ENCODE peak calls at places on chromosomes 6 and 20, in ten cellular contexts. J, X, T, Y, I, U, W, O, B and A are unnamed samples.

GRCh38 chr6:12030993-12031550 is 19.0 kb downstream of the HIVEP1 start:
- DNase-seq in J (no peak), W (no peak), B (no peak), I (no peak), U (peak), T (no peak), X (no peak), O (no peak), Y (no peak), A (no peak)

GRCh38 chr6:63572733-63573139 is 456 bp downstream of the LOC128125822 start:
- DNase-seq in B (no peak), U (no peak), W (no peak), J (no peak), O (no peak), X (no peak), Y (no peak), T (no peak), I (no peak), A (no peak)

GRCh38 chr6:76876922-76877553 is 586.3 kb downstream of the HTR1B start:
- DNase-seq in T (no peak), J (no peak), W (peak), Y (no peak), B (peak), I (no peak), O (no peak), U (peak), X (no peak), A (peak)

GRCh38 chr6:170160031-170160627 is 130.7 kb downstream of the DLL1 start:
- DNase-seq in X (no peak), I (no peak), O (no peak), Y (no peak), T (peak), J (no peak), U (no peak), W (no peak), B (no peak), A (no peak)

GRCh38 chr20:64049060-64049886 is at the start of gene SOX18:
- DNase-seq in W (no peak), I (no peak), U (peak), X (no peak), O (no peak), J (peak), T (no peak), Y (no peak), B (no peak), A (no peak)

GRCh38 chr6:163183791-163184190 is 230.7 kb upstream of the QKI start:
- DNase-seq in I (no peak), U (no peak), Y (no peak), W (no peak), O (no peak), J (no peak), B (no peak), T (no peak), X (no peak), A (no peak)

GRCh38 chr6:39984051-39984450 is 49.8 kb upstream of the MOCS1 start:
- DNase-seq in B (no peak), Y (no peak), J (no peak), I (no peak), U (no peak), W (no peak), T (no peak), X (no peak), O (no peak), A (no peak)

GRCh38 chr6:167825759-167826229 is 917 bp upstream of the AFDN start:
- DNase-seq in W (peak), J (no peak), B (peak), Y (no peak), X (no peak), I (peak), U (peak), T (no peak), O (no peak), A (peak)

GRCh38 chr20:47854687-47855212 is 69.5 kb upstream of the SULF2 start:
- DNase-seq in W (no peak), X (no peak), U (peak), T (no peak), I (peak), O (no peak), Y (no peak), J (peak), B (no peak), A (no peak)

GRCh38 chr6:148445620-148446019 is 103.0 kb downstream of the SASH1 start:
- DNase-seq in I (no peak), B (no peak), T (no peak), O (no peak), U (peak), J (no peak), X (no peak), Y (no peak), W (no peak), A (no peak)

GRCh38 chr6:61711849-61712248 is 574.2 kb downstream of the KHDRBS2 start:
- DNase-seq in X (no peak), U (no peak), W (no peak), T (no peak), O (no peak), Y (no peak), B (no peak), J (no peak), I (no peak), A (no peak)

GRCh38 chr20:57573176-57573575 is 12.3 kb downstream of the PCK1 start:
- DNase-seq in I (no peak), T (no peak), O (no peak), U (no peak), J (no peak), W (no peak), Y (no peak), X (no peak), B (no peak), A (no peak)

GRCh38 chr6:167662881-167663205 is 163.9 kb upstream of the AFDN start:
- DNase-seq in J (no peak), W (no peak), T (no peak), U (no peak), B (no peak), O (no peak), Y (no peak), I (no peak), X (no peak), A (no peak)

GRCh38 chr6:4164456-4164855 is 29.1 kb upstream of the ECI2 start:
- DNase-seq in J (no peak), B (no peak), I (no peak), O (no peak), U (peak), Y (no peak), W (no peak), X (no peak), T (no peak), A (no peak)

GRCh38 chr6:103327079-103327478 is 1532.6 kb downstream of the HACE1 start:
- DNase-seq in X (no peak), U (no peak), Y (no peak), B (no peak), W (no peak), I (peak), T (no peak), O (no peak), J (no peak), A (no peak)

GRCh38 chr20:46010491-46011405 is 2.0 kb downstream of the MMP9 start:
- DNase-seq in B (no peak), O (peak), T (peak), U (peak), I (no peak), X (no peak), W (no peak), J (peak), Y (no peak), A (no peak)

GRCh38 chr6:113011389-113011788 is 664.3 kb downstream of the RFPL4B start:
- DNase-seq in Y (no peak), U (no peak), O (no peak), X (no peak), J (no peak), B (no peak), W (no peak), I (no peak), T (no peak), A (no peak)

GRCh38 chr20:39778847-39779641 is 816.9 kb downstream of the DHX35 start:
- DNase-seq in J (no peak), X (no peak), B (no peak), U (peak), W (no peak), Y (no peak), O (no peak), T (no peak), I (no peak), A (no peak)

GRCh38 chr20:44170796-44171410 is 16.1 kb downstream of the JPH2 start:
- DNase-seq in B (no peak), T (no peak), X (no peak), Y (no peak), W (no peak), U (peak), I (no peak), J (no peak), O (no peak), A (no peak)

GRCh38 chr6:158559895-158560786 is at the start of gene TMEM181:
- DNase-seq in U (peak), T (peak), O (peak), B (peak), J (peak), W (peak), I (peak), Y (peak), X (peak), A (peak)

GRCh38 chr20:37518059-37518458 is 3.0 kb upstream of the NNAT start:
- DNase-seq in W (no peak), U (no peak), I (no peak), X (no peak), B (peak), J (no peak), Y (no peak), T (no peak), O (no peak), A (no peak)

GRCh38 chr6:31579119-31579505 is 3.1 kb downstream of the LTB start:
- DNase-seq in X (no peak), W (no peak), B (no peak), O (no peak), U (no peak), I (no peak), T (no peak), J (no peak), Y (no peak), A (no peak)

GRCh38 chr6:21905531-21905930 is 312.0 kb downstream of the SOX4 start:
- DNase-seq in Y (no peak), X (no peak), T (no peak), J (no peak), W (no peak), I (no peak), O (no peak), B (no peak), U (no peak), A (no peak)

GRCh38 chr20:38217791-38218565 is 42.6 kb downstream of the KIAA1755 start:
- DNase-seq in J (no peak), T (no peak), U (peak), X (no peak), I (no peak), B (no peak), Y (no peak), W (peak), O (no peak), A (no peak)

GRCh38 chr6:63347599-63347998 is 27.8 kb upstream of the LGSN start:
- DNase-seq in U (peak), T (no peak), O (no peak), X (no peak), J (no peak), W (no peak), I (no peak), B (no peak), Y (no peak), A (no peak)

GRCh38 chr20:17536944-17537444 is 5.8 kb upstream of the BFSP1 start:
- DNase-seq in O (peak), I (peak), Y (no peak), X (peak), U (peak), W (peak), J (peak), B (peak), T (peak), A (peak)

GRCh38 chr6:90739339-90739738 is 152.5 kb upstream of the MAP3K7 start:
- DNase-seq in I (no peak), U (no peak), W (no peak), X (no peak), Y (no peak), B (no peak), J (no peak), O (no peak), T (no peak), A (no peak)

GRCh38 chr20:11958852-11959251 is 41.2 kb downstream of the BTBD3 start:
- DNase-seq in B (no peak), U (no peak), X (no peak), I (no peak), T (no peak), O (no peak), Y (no peak), J (no peak), W (no peak), A (no peak)

GRCh38 chr20:62774762-62775161 is 21.5 kb upstream of the MRGBP start:
- DNase-seq in Y (no peak), T (no peak), X (no peak), B (no peak), W (no peak), U (no peak), O (no peak), J (no peak), I (no peak), A (no peak)

GRCh38 chr6:1335367-1336037 is 23.6 kb downstream of the FOXQ1 start:
- DNase-seq in T (no peak), W (no peak), O (no peak), U (peak), B (peak), Y (no peak), I (no peak), J (peak), X (no peak), A (peak)

GRCh38 chr6:1995521-1996110 is 249.8 kb downstream of the GMDS start:
- DNase-seq in J (no peak), W (no peak), U (no peak), B (no peak), X (no peak), O (no peak), Y (no peak), T (no peak), I (no peak), A (no peak)

GRCh38 chr6:33279971-33280511 is 3.1 kb downstream of the B3GALT4 start:
- DNase-seq in J (peak), T (no peak), Y (no peak), U (peak), B (no peak), I (no peak), W (no peak), O (no peak), X (no peak), A (no peak)

GRCh38 chr6:41659935-41660334 is 21.7 kb downstream of the MDFI start:
- DNase-seq in I (no peak), J (no peak), X (no peak), U (no peak), Y (no peak), W (no peak), O (no peak), T (no peak), B (no peak), A (no peak)

GRCh38 chr6:166862287-166862977 is 93.9 kb downstream of the RNASET2 start:
- DNase-seq in I (peak), O (peak), W (peak), Y (no peak), T (peak), X (peak), J (no peak), U (no peak), B (peak), A (no peak)

GRCh38 chr6:169387809-169388383 is 134.2 kb upstream of the THBS2 start:
- DNase-seq in T (no peak), X (no peak), Y (no peak), U (no peak), W (no peak), J (no peak), O (no peak), I (no peak), B (no peak), A (no peak)

GRCh38 chr6:35240838-35241801 is 18.4 kb upstream of the ZNF76 start:
- DNase-seq in B (peak), W (peak), Y (no peak), J (peak), T (peak), X (peak), I (peak), O (peak), U (peak), A (peak)

GRCh38 chr20:40689100-40689942 is at the start of gene MAFB:
- DNase-seq in Y (peak), W (peak), J (peak), T (no peak), U (peak), B (peak), X (no peak), I (peak), O (no peak), A (peak)

GRCh38 chr20:36238760-36239159 is 2.5 kb downstream of the AAR2 start:
- DNase-seq in B (no peak), Y (no peak), T (no peak), I (no peak), W (no peak), O (no peak), J (no peak), U (no peak), X (no peak), A (no peak)

GRCh38 chr20:9059931-9060330 is 9.0 kb upstream of the PLCB4 start:
- DNase-seq in B (no peak), W (no peak), X (no peak), I (no peak), U (peak), Y (no peak), T (no peak), O (no peak), J (no peak), A (no peak)